ENCODE peak calls at places on chromosome 20, in four cellular contexts. A is suprapubic skin, O is sigmoid colon, T is endothelial cell of umbilical vein. P is an unnamed sample. For H3K4me1, the result is how much of the 10 kb centered on the place peaks cover.

GRCh38 chr20:34302312-34302722 is 838 bp downstream of the AHCY start:
- DNase-seq in T (no peak), A (no peak), O (no peak), P (no peak)

GRCh38 chr20:33013701-33014326 is 6.3 kb downstream of the BPIFB2 start:
- DNase-seq in O (no peak), T (no peak), A (no peak), P (no peak)

GRCh38 chr20:35049776-35050352 is 42.7 kb downstream of the TRPC4AP start:
- DNase-seq in T (peak), A (no peak), O (no peak), P (no peak)

GRCh38 chr20:19977373-19977770 is 39.8 kb upstream of the NAA20 start:
- DNase-seq in A (no peak), T (no peak), O (no peak), P (no peak)

GRCh38 chr20:63708301-63709148 is 686 bp downstream of the ZGPAT start:
- DNase-seq in T (no peak), O (peak), A (peak), P (no peak)

GRCh38 chr20:371755-372542 is 8.6 kb upstream of the TRIB3 start:
- DNase-seq in T (peak), A (no peak), O (peak), P (no peak)

GRCh38 chr20:10360878-10361277 is 73.1 kb downstream of the MKKS start:
- DNase-seq in A (no peak), T (no peak), O (no peak), P (no peak)

GRCh38 chr20:8005575-8006366 is 13.8 kb downstream of the TMX4 start:
- DNase-seq in T (no peak), O (no peak), A (no peak), P (no peak)

GRCh38 chr20:309306-309840 is 12.0 kb downstream of the ZCCHC3 start:
- DNase-seq in O (no peak), A (no peak), T (no peak), P (no peak)

GRCh38 chr20:23105193-23105592 is 19.1 kb upstream of the CD93 start:
- DNase-seq in A (no peak), T (no peak), O (no peak), P (no peak)

GRCh38 chr20:48898210-48898609 is 23.3 kb upstream of the ARFGEF2 start:
- DNase-seq in T (no peak), O (no peak), A (no peak), P (no peak)

GRCh38 chr20:43761396-43762340 is 34.9 kb upstream of the GTSF1L start:
- DNase-seq in O (no peak), A (no peak), T (no peak), P (no peak)

GRCh38 chr20:48186915-48187314 is 401.6 kb upstream of the SULF2 start:
- DNase-seq in T (no peak), O (no peak), A (no peak), P (no peak)

GRCh38 chr20:41275181-41275793 is 42.2 kb downstream of the ZHX3 start:
- DNase-seq in T (peak), A (no peak), O (no peak), P (no peak)

GRCh38 chr20:34427784-34428183 is 64.7 kb downstream of the ITCH start:
- DNase-seq in O (no peak), T (no peak), A (no peak), P (no peak)

GRCh38 chr20:3674447-3674846 is 7.4 kb downstream of the ADAM33 start:
- DNase-seq in T (no peak), O (no peak), A (no peak), P (no peak)

GRCh38 chr20:41366546-41367392 is at the start of gene EMILIN3:
- DNase-seq in T (no peak), O (no peak), A (no peak), P (no peak)

GRCh38 chr20:59087829-59088433 is 45.3 kb upstream of the PRELID3B start:
- DNase-seq in A (peak), O (peak), T (peak), P (peak)

GRCh38 chr20:63320041-63320511 is 27.1 kb downstream of the COL20A1 start:
- DNase-seq in T (no peak), O (peak), A (peak), P (no peak)

GRCh38 chr20:63056236-63057132 is 49.7 kb upstream of the BHLHE23 start:
- DNase-seq in A (peak), T (peak), O (peak), P (no peak)

GRCh38 chr20:61621381-61621780 is 369.3 kb downstream of the CDH4 start:
- DNase-seq in O (no peak), T (no peak), A (no peak), P (no peak)
- H3K4me1 ChIP-seq in O (under half), T (under half), A (under half), P (under half)

DNA sequence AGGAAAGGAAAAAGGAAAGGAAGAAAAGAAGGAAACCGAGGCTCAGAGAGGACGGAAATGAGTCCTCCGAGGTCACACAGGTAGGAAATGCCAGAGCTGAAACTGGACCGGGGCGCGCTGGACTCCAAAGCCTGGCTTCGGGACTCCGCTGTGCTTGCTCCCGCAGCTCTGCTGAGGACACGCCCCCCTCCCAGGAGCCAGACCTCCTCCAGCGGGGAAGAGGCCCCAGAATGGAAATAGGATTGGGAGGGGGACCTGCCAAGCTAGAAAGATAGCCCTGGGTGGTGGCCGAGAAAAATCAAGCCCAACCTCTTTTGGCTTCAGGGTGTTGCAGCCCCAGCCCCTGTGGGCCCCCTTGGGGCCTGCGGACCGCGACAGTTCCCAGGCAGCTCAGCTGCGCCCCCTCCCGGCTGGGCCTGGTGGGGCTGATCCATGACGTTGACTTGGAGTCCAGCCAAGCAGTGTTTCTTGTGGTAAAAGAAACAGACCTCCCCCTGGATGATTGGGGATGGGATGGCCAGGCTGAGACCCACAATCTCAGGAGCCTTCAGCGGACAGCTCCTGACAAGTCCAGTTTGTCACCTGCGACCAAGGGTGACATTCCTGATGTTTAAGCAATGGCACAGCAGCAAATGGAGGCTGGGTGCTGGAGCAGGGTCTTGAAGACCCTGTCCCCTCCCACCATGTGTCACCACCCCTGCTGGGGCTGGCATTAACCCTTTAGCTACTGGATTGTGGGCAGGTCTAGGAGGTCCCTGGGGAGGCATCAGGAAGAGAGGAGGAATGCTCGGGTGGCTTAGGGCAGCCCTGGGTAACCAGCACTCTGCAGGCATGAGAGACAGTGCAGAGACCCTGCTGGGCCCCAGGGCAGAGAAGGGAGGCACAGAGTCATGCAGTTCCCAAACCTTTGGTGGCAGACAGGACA is 55.4 kb downstream of the RIPOR3 start:
- DNase-seq in T (peak), O (peak), A (no peak), P (no peak)
- H3K4me3 ChIP-seq in T (no peak), O (peak), A (no peak), P (no peak)

GRCh38 chr20:31606928-31607639 is 2.0 kb downstream of the ID1 start:
- DNase-seq in A (no peak), T (peak), O (no peak), P (no peak)

GRCh38 chr20:31605902-31606677 is 1.0 kb downstream of the ID1 start:
- DNase-seq in A (no peak), O (peak), T (peak), P (no peak)

GRCh38 chr20:31607640-31608255 is 2.7 kb downstream of the ID1 start:
- DNase-seq in T (peak), A (no peak), O (no peak), P (no peak)

GRCh38 chr20:31606678-31606927 is 1.5 kb downstream of the ID1 start:
- DNase-seq in O (no peak), A (no peak), T (no peak), P (no peak)

DNA sequence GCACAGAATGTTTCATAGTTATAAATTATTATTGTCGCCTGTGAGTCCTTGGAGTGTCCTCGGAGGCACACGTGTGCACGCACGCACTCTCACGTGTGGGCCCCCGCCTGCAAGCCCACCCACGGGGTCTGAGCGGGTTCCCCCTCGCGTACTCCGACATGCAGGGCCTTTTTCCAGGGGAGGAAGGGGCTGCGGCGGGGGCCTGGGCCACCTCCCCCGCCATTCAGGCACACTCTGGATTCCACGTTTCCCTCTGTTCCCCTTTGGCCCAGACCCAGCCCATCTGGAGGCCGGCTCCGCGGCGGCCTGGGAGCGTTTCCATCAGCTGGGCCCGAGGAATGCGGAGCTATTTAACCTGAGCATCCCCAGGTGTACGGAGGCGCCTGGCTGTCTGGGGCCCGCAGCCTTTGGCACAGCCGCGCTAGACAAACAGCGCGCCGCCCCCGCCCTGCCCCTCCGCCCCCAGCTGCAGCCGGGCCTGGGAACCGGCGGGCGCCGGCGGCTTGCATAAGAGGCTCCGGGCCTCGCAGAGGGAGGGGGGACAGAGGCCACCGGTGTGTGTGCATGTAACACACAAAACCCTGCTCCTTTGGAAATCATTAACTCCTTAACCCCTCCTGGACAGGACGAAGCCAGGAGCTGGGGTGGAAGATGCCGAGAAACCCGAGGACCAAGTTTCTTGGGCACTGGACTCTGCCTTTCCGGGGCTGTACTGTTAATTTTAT is 3.3 kb downstream of the ID1 start:
- DNase-seq in A (peak), T (peak), O (peak), P (no peak)
- TF ChIP-seq POLR2A in A (no peak), T (no peak), O (no peak), P (no peak)

DNA sequence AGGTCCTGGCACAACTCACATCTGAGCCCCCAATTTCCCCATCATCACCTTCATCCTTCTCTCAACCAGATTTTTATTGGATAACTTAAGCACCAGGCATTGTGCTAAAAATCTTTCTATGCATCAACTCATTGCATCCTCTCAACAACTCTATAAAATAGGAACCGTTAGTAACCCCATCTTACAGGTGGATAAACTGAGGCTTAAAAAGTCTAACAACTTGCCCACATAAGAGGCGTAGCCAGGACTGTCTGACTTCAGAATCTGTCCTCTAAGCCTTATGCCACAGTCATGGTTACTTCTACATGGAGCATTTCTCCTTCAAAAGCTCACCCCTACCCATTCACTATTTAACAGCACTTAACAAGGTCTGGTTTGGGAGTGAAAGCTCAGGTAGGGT is 51.1 kb downstream of the PPP1R16B start:
- DNase-seq in T (no peak), A (no peak), O (no peak), P (no peak)
- H3K4me1 ChIP-seq in T (under half), A (under half), O (under half), P (under half)

GRCh38 chr20:57953638-57954037 is 243.8 kb upstream of the PMEPA1 start:
- DNase-seq in A (no peak), O (no peak), T (no peak), P (no peak)
- H3K4me3 ChIP-seq in A (no peak), O (no peak), T (no peak), P (no peak)

GRCh38 chr20:37178839-37179670 is at the start of the genes MROH8 and RPN2:
- DNase-seq in T (peak), O (peak), A (peak), P (peak)
- TF ChIP-seq POLR2A in T (peak), O (peak), A (no peak), P (peak)

DNA sequence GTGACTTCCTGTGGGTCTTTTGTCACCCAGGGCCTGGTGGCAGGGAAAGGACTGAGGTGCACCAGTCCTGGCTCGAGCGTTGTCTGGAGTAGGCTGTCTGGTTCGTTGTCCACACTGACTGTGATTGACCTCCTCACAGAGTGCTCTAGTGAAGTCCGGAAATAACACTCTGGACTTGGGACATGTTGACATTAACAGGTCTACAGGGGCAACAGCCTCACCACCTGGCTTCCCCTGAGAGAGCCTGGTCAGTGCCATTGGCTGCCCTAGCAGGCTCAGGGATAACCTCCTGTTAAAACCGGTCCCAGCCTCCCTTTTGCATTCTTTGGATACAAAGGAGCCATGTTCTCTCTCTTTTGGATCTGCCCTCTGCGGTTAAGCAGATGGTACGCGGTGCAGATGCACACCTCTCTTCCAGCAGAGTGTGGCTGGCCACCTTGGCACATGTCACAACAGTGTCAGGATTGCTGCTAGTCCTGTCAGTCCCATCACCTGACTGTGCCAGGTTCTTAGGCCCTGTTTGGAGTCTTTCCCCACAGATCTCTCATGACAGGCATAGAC is 46.2 kb downstream of the CDS2 start:
- DNase-seq in O (no peak), A (no peak), T (no peak), P (no peak)
- H3K4me1 ChIP-seq in O (under half), A (under half), T (under half), P (under half)

GRCh38 chr20:1961374-1961773 is 32.5 kb downstream of the PDYN start:
- DNase-seq in T (no peak), O (peak), A (peak), P (no peak)

GRCh38 chr20:1965520-1966278 is 28.2 kb downstream of the PDYN start:
- DNase-seq in A (peak), T (peak), O (peak), P (no peak)

GRCh38 chr20:1968958-1969357 is 24.9 kb downstream of the PDYN start:
- DNase-seq in O (no peak), T (no peak), A (peak), P (no peak)

GRCh38 chr20:1964061-1964460 is 29.8 kb downstream of the PDYN start:
- DNase-seq in T (no peak), A (no peak), O (peak), P (no peak)

GRCh38 chr20:1964659-1965405 is 29.0 kb downstream of the PDYN start:
- DNase-seq in T (no peak), O (peak), A (peak), P (no peak)
- H3K4me3 ChIP-seq in T (no peak), O (no peak), A (peak), P (no peak)

DNA sequence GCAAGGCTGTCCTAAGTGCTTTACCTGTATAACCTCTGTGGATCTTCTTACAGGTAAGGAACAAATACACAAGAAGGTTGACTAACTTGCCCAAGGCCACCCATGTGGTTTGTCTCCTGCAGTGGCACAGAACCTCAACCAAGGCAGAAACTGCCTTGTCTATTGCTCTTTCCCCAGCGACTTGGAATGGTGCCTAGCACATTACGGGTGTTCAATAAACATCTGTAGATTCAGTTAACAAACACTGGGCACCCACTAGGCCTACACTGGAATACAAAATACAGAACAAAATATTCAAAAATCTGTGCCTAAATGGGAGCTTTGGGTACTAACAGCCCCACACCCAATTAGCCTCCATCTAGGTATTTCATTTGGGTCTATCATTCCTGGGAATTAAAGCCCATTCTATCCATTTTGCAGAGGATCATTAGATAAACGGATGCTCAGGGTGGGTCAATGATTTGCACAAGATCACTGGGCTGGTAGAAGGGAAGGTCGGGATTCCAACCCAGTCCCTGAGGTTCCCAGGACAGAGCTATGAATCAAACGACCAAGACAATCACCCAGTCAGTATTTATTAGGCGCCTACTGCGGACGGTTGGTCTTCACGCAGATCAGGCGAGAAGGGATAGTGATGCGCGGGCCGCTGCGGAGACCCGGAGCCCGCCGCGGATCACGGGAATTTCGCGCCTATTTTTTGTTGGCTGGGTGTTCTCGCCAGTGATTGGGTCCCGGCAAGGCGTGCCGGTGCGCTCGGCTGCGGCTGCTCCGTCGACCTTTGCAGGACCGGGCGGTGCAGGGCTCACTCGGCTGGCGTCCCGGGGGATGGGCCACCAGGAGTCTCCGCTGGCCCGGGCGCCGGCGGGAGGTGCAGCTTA is at the start of gene STK35:
- DNase-seq in A (no peak), O (peak), T (peak), P (no peak)
- TF ChIP-seq POLR2A in A (no peak), O (no peak), T (no peak), P (no peak)